ENCODE peak calls at places on chromosomes 13 and 19, in eight cellular contexts. A is spleen, C is uterus, X is brain microvascular endothelial cell, P is ovary, W is ascending aorta, O is cardiac muscle cell, S is psoas muscle. E is an unnamed sample. For H3K27me3, the result is how much of the 10 kb centered on the place peaks cover.

GRCh38 chr19:19866599-19867248 is 1.0 kb downstream of the ZNF253 start:
- DNase-seq in O (peak), A (peak), C (no peak), W (no peak), P (peak), X (no peak), S (no peak), E (peak)

GRCh38 chr13:37187110-37187509 is 81.6 kb upstream of the CSNK1A1L start:
- DNase-seq in O (no peak), S (no peak), W (no peak), A (no peak), P (no peak), C (no peak), X (peak), E (no peak)

GRCh38 chr19:33208904-33209843 is 15.0 kb downstream of the LRP3 start:
- DNase-seq in O (no peak), W (no peak), X (no peak), A (no peak), P (peak), C (no peak), S (peak), E (no peak)

GRCh38 chr13:111384441-111385181 is 64.2 kb downstream of the TEX29 start:
- DNase-seq in W (peak), C (no peak), O (no peak), S (no peak), A (peak), X (no peak), P (no peak), E (no peak)

GRCh38 chr13:96279904-96280303 is 190.0 kb downstream of the HS6ST3 start:
- DNase-seq in A (no peak), S (no peak), O (no peak), W (no peak), C (no peak), X (no peak), P (no peak), E (no peak)

GRCh38 chr19:11699931-11700794 is 38.6 kb downstream of the ZNF823 start:
- DNase-seq in A (no peak), X (peak), P (no peak), W (no peak), O (peak), C (no peak), S (no peak), E (no peak)

GRCh38 chr13:24212674-24213073 is 52.2 kb downstream of the SPATA13 start:
- DNase-seq in O (no peak), A (no peak), S (no peak), X (no peak), C (no peak), W (no peak), P (no peak), E (no peak)

GRCh38 chr13:65926750-65927171 is 1303.4 kb downstream of the PCDH9 start:
- DNase-seq in P (peak), C (no peak), X (no peak), S (no peak), A (no peak), W (peak), O (peak), E (peak)

GRCh38 chr13:80824231-80824630 is 483.3 kb upstream of the SPRY2 start:
- DNase-seq in X (no peak), S (no peak), A (no peak), O (no peak), C (no peak), W (no peak), P (no peak), E (no peak)

GRCh38 chr19:29887498-29887897 is 54.5 kb upstream of the URI1 start:
- DNase-seq in P (no peak), C (no peak), W (peak), A (peak), O (no peak), X (no peak), S (no peak), E (no peak)

GRCh38 chr13:97018029-97018819 is 23.9 kb upstream of the OXGR1 start:
- DNase-seq in C (no peak), A (no peak), X (peak), O (peak), P (no peak), S (no peak), W (peak), E (peak)

GRCh38 chr13:59776924-59777690 is 386.6 kb downstream of the DIAPH3 start:
- DNase-seq in P (no peak), S (no peak), W (no peak), A (no peak), X (peak), C (no peak), O (no peak), E (no peak)

GRCh38 chr19:36093687-36094086 is 17.3 kb upstream of the OVOL3 start:
- DNase-seq in C (no peak), O (no peak), W (no peak), X (no peak), P (no peak), S (no peak), A (no peak), E (no peak)

GRCh38 chr19:50875795-50876422 is 2.7 kb downstream of the KLK2 start:
- DNase-seq in X (no peak), C (no peak), W (no peak), O (no peak), P (no peak), S (no peak), A (no peak), E (no peak)

GRCh38 chr13:48210178-48210577 is 22.8 kb upstream of the ITM2B start:
- DNase-seq in W (no peak), S (no peak), X (peak), O (no peak), A (no peak), C (no peak), P (no peak), E (no peak)

GRCh38 chr19:46635920-46636761 is at the start of gene GNG8:
- DNase-seq in O (peak), W (no peak), A (peak), C (no peak), X (no peak), P (no peak), S (no peak), E (peak)

GRCh38 chr13:28355822-28356371 is 139.0 kb downstream of the FLT1 start:
- DNase-seq in W (no peak), A (no peak), O (no peak), P (no peak), S (no peak), X (peak), C (no peak), E (no peak)

GRCh38 chr13:78816592-78816991 is 157.6 kb upstream of the OBI1 start:
- DNase-seq in A (no peak), X (no peak), C (no peak), W (no peak), S (no peak), O (no peak), P (no peak), E (peak)

DNA sequence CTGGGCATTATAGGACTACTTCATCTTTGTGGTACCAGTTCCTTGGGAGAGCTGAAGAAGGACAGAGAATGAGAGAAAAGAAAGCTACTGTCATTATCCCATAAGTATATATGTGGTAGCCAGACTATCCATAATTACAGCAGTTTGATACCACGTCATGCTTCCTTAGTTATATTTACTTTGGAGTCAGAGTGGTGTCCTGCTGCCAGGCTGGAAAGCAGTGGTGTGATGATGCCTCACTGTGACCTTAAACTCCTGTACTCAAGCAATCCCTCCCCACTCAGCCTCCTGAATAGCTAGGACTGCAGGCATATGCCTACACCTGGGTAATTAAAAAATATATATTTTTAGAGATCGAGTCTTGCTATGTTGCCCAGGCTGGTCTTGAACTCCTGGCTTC is 57.8 kb downstream of the WTIP start:
- DNase-seq in W (no peak), A (no peak), X (no peak), C (no peak), S (no peak), P (no peak), O (no peak), E (no peak)
- H3K27ac ChIP-seq in W (no peak), A (no peak), X (no peak), C (no peak), S (no peak), P (no peak), O (no peak), E (no peak)

DNA sequence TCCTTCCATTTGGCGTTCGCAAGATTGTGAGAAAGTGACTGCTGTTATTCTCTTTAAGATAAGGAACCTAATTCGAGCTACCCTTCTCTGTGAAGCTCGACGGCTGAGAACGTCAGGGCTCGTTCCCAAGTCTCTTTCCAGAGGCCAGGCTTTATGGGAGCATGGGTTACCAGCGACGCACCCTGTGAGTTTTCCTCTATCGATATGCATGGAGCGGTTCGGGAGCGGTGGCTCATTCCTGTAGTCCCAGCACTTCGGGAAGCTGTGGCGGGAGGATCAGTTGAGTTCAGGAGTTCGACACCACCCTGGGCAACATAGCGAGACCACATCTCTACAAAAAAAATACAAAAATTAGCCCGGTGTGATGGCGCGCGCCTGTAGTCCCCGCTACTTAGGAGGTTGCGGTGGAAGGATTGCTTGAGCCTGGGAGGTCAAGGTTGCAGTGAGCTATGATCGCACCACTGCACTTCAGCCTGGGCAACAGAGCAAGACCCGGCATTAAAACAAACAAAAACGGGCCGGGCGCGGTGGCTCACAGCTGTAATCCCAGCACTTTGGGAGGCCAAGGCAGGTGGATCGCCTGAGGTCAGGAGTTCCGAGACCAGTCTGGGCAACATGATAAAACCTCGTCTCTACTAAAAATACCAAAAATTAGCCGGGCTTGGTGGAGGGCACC is 671 bp upstream of the ZNF606 start:
- DNase-seq in W (no peak), P (no peak), X (no peak), S (no peak), O (peak), C (no peak), A (peak), E (no peak)
- TF ChIP-seq CTCF in W (no peak), P (no peak), X (no peak), S (no peak), O (no peak), C (no peak), A (no peak), E (no peak)

DNA sequence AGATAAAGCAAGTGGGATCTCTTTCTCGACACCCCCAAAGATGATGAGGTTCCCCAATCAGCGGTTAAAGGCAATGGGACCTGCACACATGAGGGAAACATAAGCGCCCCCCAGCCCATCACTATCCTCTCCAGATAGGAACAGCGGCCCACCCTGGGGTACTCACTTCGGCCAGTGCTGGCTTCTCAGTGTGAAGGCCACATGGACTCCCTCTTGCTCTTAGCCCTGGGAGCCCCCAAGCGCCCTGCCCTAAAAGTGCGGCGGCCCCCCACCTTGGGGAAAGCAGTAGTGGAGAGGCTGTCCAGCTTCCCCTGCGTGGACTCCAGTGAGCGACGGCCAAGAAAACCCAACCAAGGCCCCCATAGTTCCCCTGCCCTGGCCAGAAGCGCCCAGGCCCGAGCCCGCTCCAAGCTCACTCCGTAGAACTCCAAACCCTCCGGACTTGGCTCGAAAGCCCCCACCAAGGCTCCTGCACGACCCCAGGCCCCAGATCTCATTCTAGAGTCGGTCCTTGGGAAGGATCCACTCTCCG is 1.0 kb downstream of the CACNA1A start:
- DNase-seq in W (no peak), X (no peak), O (no peak), S (no peak), C (no peak), A (no peak), P (no peak), E (no peak)
- H3K27me3 ChIP-seq in W (under half), X (under half), O (under half), S (under half), C (under half), A (under half), P (under half), E (half or more)

DNA sequence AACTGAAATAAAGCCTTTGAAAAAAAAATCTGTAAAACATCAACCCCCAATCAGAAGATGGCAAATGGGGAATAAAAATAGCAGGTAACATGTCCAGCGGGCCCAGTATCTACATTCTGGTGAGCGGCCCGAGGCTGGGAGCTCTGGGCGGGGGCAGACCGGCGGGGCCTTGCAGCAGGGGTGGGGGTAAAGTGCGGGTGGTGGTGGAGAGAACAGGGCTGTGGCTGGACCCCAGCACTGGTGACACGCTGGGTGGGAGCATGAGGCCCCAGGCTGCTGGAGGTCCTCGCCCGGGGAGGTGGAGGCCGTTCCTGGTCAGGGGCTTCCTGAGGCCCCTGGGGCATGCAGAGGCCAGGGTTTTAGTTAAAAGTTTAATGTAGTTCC is 1.7 kb downstream of the CAPS start:
- DNase-seq in S (no peak), X (no peak), P (no peak), W (no peak), O (no peak), A (no peak), C (no peak), E (no peak)
- H3K27ac ChIP-seq in S (no peak), X (no peak), P (no peak), W (no peak), O (peak), A (no peak), C (no peak), E (no peak)

DNA sequence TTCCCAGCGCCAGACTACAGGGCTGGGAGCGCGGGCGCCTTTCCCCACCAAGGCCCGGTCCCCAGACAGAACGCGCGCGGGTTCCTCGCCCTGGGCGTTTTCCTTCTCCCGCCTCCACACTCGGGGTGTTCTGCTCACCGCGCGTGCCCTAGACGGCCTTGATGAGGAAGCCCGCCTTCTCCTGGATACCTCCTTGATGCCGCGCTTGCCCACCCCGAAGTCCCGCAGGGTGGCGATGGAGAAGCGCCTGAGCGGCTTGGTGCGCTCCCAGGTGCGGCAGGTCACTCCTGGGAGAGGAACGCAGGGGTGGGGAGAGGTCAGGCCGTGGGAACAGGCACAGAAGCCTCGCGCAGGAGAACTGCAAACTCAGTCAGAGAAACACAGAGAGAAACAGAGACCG is 34.8 kb downstream of the CYP2B6 start:
- DNase-seq in W (no peak), X (no peak), O (no peak), C (no peak), A (no peak), S (no peak), P (no peak), E (no peak)
- TF ChIP-seq CTCF in W (no peak), X (no peak), O (no peak), C (no peak), A (no peak), S (no peak), P (no peak), E (no peak)

DNA sequence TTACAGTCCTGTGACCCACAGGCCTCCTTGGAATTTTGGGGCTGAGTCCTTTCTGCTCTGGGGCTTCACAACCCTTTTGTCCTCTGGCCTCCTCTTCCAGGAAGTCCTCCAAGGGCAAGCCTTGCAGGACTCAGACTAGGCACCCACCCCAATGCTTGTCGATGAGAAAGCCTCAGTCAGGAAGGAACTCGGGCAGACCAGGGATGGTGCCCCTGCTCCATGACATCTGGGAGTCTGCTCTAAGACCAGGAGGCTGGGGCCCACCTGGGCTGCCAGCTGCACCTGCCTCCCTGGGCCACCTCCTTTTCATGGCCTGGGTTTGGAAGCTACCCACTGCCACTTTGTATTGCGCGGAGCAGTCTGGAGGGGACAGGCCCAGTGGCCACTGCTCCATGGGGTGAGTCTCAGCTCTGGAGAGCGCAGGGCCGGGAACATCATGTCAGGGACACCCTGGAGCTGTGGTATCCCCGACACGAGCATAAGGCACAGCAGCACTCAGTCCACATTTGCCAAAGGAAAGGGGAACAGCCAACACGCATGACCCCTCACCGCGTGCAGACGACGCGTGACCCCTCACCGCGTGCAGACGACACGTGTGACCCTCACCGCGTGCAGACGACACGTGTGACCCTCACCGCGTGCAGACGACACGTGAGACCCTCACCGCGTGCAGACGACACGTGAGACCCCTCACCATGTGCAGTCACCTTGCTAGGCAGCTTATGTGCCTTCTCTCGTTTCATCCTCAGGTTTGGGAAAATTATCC is 10.8 kb downstream of the C2CD4C start:
- DNase-seq in W (peak), S (no peak), A (no peak), P (peak), O (no peak), C (no peak), X (no peak), E (no peak)
- H3K27me3 ChIP-seq in W (under half), S (under half), A (under half), P (under half), O (under half), C (under half), X (under half), E (under half)

GRCh38 chr19:2636897-2637683 is 65.4 kb downstream of the GNG7 start:
- DNase-seq in X (peak), W (no peak), S (peak), O (peak), C (peak), A (peak), P (peak), E (peak)
- H3K27ac ChIP-seq in X (no peak), W (no peak), S (no peak), O (no peak), C (no peak), A (no peak), P (no peak), E (no peak)